ENCODE peak calls at places on chromosomes 6 and 20, in four cellular contexts. L is K562, M is HCT116, J is HepG2. E is an unnamed sample.

GRCh38 chr6:135600931-135601330 is 103.4 kb upstream of the AHI1 start:
- DNase-seq in J (no peak), L (no peak), M (no peak), E (no peak)

GRCh38 chr20:51666126-51666525 is 102.1 kb downstream of the ATP9A start:
- DNase-seq in M (no peak), L (no peak), J (no peak), E (no peak)

GRCh38 chr6:131951576-131952230 is 531 bp upstream of the CCN2 start:
- DNase-seq in J (no peak), L (no peak), M (no peak), E (no peak)

GRCh38 chr6:80482056-80482455 is 375.6 kb downstream of the BCKDHB start:
- DNase-seq in L (no peak), J (no peak), M (no peak), E (no peak)

GRCh38 chr20:4633780-4634179 is 87.9 kb upstream of the PRND start:
- DNase-seq in L (no peak), M (no peak), J (no peak), E (no peak)

GRCh38 chr6:158043586-158044524 is 62.2 kb downstream of the SYNJ2 start:
- DNase-seq in L (no peak), M (no peak), J (peak; percentile 45), E (no peak)

GRCh38 chr6:157711060-157711459 is 112.0 kb upstream of the SNX9 start:
- DNase-seq in J (no peak), L (no peak), M (no peak), E (no peak)

GRCh38 chr6:20230720-20231119 is 18.5 kb upstream of the MBOAT1 start:
- DNase-seq in L (no peak), J (no peak), M (no peak), E (no peak)

GRCh38 chr6:84447651-84448050 is 220.2 kb upstream of the CEP162 start:
- DNase-seq in M (no peak), J (no peak), L (no peak), E (no peak)

GRCh38 chr20:26169506-26169905 is 472.9 kb upstream of the ZNF337 start:
- DNase-seq in L (no peak), M (no peak), J (no peak), E (no peak)

GRCh38 chr20:5910192-5910591 is 40.1 kb downstream of the TRMT6 start:
- DNase-seq in L (no peak), M (no peak), J (no peak), E (no peak)

GRCh38 chr20:2006452-2007381 is 12.9 kb upstream of the PDYN start:
- DNase-seq in J (peak; percentile 46), L (peak; percentile 69), M (peak; percentile 19), E (peak; percentile 72)

GRCh38 chr6:20946037-20946436 is 411.8 kb downstream of the CDKAL1 start:
- DNase-seq in J (peak; percentile 35), M (no peak), L (no peak), E (no peak)

GRCh38 chr20:58755062-58755697 is 62.6 kb downstream of the NPEPL1 start:
- DNase-seq in L (no peak), J (no peak), M (no peak), E (no peak)

GRCh38 chr6:111601875-111602274 is 3.8 kb downstream of the TRAF3IP2 start:
- DNase-seq in L (no peak), M (no peak), J (no peak), E (no peak)

GRCh38 chr20:10414982-10415650 is 18.9 kb downstream of the MKKS start:
- DNase-seq in M (no peak), L (no peak), J (no peak), E (no peak)

GRCh38 chr6:110826236-110827129 is 11.2 kb upstream of the CDK19 start:
- DNase-seq in J (no peak), M (no peak), L (no peak), E (no peak)

GRCh38 chr6:169984181-169985120 is 233.0 kb downstream of the ERMARD start:
- DNase-seq in M (no peak), L (no peak), J (no peak), E (no peak)

GRCh38 chr20:48080583-48080982 is 295.3 kb upstream of the SULF2 start:
- DNase-seq in J (no peak), M (no peak), L (no peak), E (no peak)

GRCh38 chr6:6725834-6726194 is 137.3 kb downstream of the LY86 start:
- DNase-seq in J (no peak), M (no peak), L (no peak), E (no peak)

GRCh38 chr6:6725120-6725833 is 136.8 kb downstream of the LY86 start:
- DNase-seq in M (no peak), L (no peak), J (no peak), E (no peak)

GRCh38 chr6:6723316-6723715 is 134.8 kb downstream of the LY86 start:
- DNase-seq in L (no peak), J (no peak), M (no peak), E (no peak)

GRCh38 chr6:6723792-6724318 is 135.3 kb downstream of the LY86 start:
- DNase-seq in M (no peak), J (peak; percentile 24), L (no peak), E (no peak)

DNA sequence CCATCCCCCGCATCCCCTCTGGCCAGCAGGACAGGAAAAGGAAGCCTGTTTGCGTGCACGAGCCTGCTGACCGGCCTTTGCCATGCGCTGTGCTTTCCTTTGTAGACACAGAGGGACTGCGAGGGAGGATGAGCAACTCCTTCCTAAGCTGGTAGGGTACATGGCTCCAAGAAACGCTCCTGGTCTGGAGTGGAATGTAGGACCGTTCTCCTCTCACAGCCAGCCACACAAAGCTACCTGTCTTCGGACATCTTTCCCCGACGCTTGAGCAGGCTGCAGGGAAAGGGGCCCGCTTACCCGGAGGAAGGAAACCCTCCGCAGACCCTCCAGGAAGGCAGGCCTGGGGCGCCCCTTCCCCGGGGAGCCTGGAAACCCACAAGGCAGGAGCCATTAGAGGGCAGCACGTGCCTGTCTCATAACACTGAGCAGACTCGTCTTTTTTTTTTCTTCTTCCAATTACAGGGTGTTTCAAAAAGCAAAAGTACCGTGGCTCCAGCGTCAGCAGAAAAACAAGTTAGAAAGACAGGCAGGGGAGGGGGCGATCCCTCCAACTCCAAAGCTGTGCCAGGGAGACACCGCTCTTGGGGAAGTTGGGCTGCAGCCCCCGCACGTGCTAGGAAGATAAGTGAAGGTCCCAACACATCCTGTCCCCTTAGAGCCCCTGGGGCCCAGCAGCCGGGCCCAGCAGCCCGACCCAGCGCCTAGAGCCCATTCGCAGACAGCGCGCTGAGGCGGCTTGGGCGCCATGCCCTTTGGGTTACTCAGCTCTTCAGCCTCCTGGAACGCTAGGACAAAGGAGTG is 136.0 kb downstream of the LY86 start:
- DNase-seq in J (peak; percentile 51), M (peak; percentile 58), L (peak; percentile 60), E (peak; percentile 73)
- TF ChIP-seq ELF1 in J (no peak), M (no peak), L (no peak), E (no peak)

DNA sequence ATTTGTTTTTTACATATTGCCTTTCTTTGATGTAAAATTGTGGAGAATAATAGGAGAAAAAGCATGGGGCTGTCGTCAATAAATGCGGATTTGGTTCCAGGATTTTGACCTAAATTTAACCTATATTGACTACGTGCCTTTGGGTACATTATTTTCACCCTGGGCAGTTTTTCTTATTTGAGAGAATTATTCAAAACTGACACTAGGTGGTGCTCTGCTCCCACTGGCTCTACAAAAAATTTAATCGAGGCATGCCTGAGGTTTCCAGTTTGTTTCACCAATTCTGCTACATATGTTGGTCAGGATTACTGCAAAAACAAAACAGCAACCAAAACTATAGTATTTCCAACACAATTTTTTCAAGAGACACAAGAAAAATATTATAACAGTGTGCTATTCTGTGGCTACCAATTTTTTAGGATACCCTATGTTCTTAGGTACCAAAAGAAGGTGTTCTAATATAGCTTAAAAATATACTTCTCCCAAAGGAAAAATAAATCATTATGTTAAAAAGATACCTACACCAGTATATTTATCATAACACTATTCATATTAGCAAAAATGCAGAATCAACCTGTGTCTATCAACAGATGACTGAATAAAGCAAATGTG is 48.6 kb upstream of the FABP7 start:
- DNase-seq in L (peak; percentile 31), J (peak; percentile 41), M (no peak), E (peak; percentile 20)
- TF ChIP-seq ELF1 in L (no peak), J (no peak), M (no peak), E (no peak)

GRCh38 chr6:12535915-12536314 is 180.7 kb upstream of the PHACTR1 start:
- DNase-seq in J (no peak), M (no peak), L (no peak), E (no peak)

GRCh38 chr6:12537389-12537788 is 179.2 kb upstream of the PHACTR1 start:
- DNase-seq in M (no peak), J (peak; percentile 12), L (no peak), E (no peak)

GRCh38 chr6:12536416-12536815 is 180.2 kb upstream of the PHACTR1 start:
- DNase-seq in M (no peak), J (no peak), L (no peak), E (no peak)

GRCh38 chr6:12530345-12530744 is 186.2 kb upstream of the PHACTR1 start:
- DNase-seq in L (no peak), M (no peak), J (no peak), E (no peak)

GRCh38 chr6:12534454-12534853 is 182.1 kb upstream of the PHACTR1 start:
- DNase-seq in M (no peak), J (no peak), L (no peak), E (no peak)
- TF ChIP-seq ELF1 in M (no peak), J (no peak), L (no peak), E (no peak)

GRCh38 chr20:63966944-63967322 is 2.8 kb downstream of the ZNF512B start:
- DNase-seq in J (no peak), L (no peak), M (no peak), E (no peak)

GRCh38 chr20:63967330-63968135 is 2.2 kb downstream of the ZNF512B start:
- DNase-seq in J (no peak), M (no peak), L (no peak), E (no peak)

GRCh38 chr20:63968928-63969760 is 586 bp downstream of the ZNF512B start:
- DNase-seq in M (no peak), J (peak; percentile 81), L (peak; percentile 37), E (peak; percentile 86)

GRCh38 chr20:63969851-63970713 is at the start of gene ZNF512B:
- DNase-seq in M (no peak), J (peak; percentile 66), L (peak; percentile 91), E (peak; percentile 97)

DNA sequence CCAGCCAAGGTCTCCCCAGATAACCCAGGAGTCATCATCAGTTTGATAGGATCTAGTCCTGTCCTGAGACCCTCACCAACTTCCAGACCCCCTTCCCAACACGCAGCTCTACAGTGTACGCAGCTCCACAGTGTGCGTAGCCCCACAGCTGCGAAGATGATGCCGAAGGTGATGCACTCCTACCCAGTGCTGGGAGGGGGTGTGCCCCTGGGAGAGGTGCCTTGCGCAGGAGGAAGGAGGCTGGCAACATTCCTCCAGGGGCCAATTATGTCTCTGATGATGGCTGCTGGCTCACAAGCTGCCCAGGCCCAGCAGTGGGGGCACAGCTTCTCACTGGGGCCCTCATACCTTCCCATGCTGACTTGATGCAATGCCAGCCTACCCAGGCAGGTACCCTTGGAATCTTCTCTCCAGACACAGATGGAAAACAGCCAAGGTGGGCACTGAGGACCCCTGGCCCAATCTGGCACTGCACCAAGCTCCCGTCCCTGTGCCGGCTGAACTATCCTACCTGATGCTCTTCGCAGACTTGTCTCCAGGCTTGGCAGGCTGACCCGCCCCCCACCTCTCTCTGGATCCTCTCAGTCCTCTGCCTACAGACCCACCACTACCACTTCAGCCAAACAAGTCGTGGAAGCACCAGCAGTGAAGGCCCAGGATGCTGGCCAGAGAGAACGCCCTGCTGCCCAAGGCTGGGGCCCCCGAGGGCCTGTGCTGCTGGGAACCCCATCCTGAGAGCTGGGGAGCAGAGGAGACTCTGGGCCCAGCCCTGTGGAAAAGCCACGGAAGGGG is 1.4 kb downstream of the ZNF512B start:
- DNase-seq in M (no peak), L (no peak), J (no peak), E (no peak)
- TF ChIP-seq ELF1 in M (no peak), L (no peak), J (no peak), E (no peak)

GRCh38 chr6:42337985-42338572 is 113.6 kb downstream of the TRERF1 start:
- DNase-seq in J (no peak), L (no peak), M (no peak), E (no peak)
- TF ChIP-seq ELF1 in J (no peak), L (no peak), M (no peak), E (no peak)